ENCODE peak calls at places on chromosomes 1 and 21, in seven cellular contexts. One of them, this sample, is unnamed.

GRCh38 chr1:228039006-228039481 is 32.2 kb downstream of the WNT3A start:
- DNase-seq in left ventricle myocardium inferior: no peak
- DNase-seq in upper lobe of right lung: peak
- DNase-seq in fibroblast of pulmonary artery: no peak
- DNase-seq in astrocyte of the cerebellum: no peak
- DNase-seq in right atrium auricular region: no peak
- DNase-seq in fibroblast of the aortic adventitia: no peak
- DNase-seq in this sample: no peak

GRCh38 chr1:180962178-180962577 is 49.5 kb downstream of the KIAA1614 start:
- DNase-seq in upper lobe of right lung: peak
- DNase-seq in left ventricle myocardium inferior: no peak
- DNase-seq in astrocyte of the cerebellum: no peak
- DNase-seq in fibroblast of pulmonary artery: no peak
- DNase-seq in fibroblast of the aortic adventitia: no peak
- DNase-seq in right atrium auricular region: no peak
- DNase-seq in this sample: no peak

GRCh38 chr1:38873027-38873969 is at the start of gene MYCBP:
- DNase-seq in fibroblast of the aortic adventitia: peak
- DNase-seq in astrocyte of the cerebellum: peak
- DNase-seq in upper lobe of right lung: peak
- DNase-seq in left ventricle myocardium inferior: peak
- DNase-seq in right atrium auricular region: peak
- DNase-seq in fibroblast of pulmonary artery: peak
- DNase-seq in this sample: peak

GRCh38 chr21:20646431-20646830 is 351.8 kb upstream of the NCAM2 start:
- DNase-seq in upper lobe of right lung: no peak
- DNase-seq in astrocyte of the cerebellum: no peak
- DNase-seq in left ventricle myocardium inferior: no peak
- DNase-seq in right atrium auricular region: no peak
- DNase-seq in fibroblast of the aortic adventitia: no peak
- DNase-seq in fibroblast of pulmonary artery: no peak
- DNase-seq in this sample: no peak

GRCh38 chr1:167630568-167631385 is 745 bp downstream of the RCSD1 start:
- DNase-seq in fibroblast of pulmonary artery: no peak
- DNase-seq in right atrium auricular region: no peak
- DNase-seq in left ventricle myocardium inferior: no peak
- DNase-seq in astrocyte of the cerebellum: no peak
- DNase-seq in upper lobe of right lung: no peak
- DNase-seq in fibroblast of the aortic adventitia: no peak
- DNase-seq in this sample: no peak

GRCh38 chr1:41650176-41650519 is 165.7 kb upstream of the EDN2 start:
- DNase-seq in right atrium auricular region: peak
- DNase-seq in astrocyte of the cerebellum: no peak
- DNase-seq in fibroblast of pulmonary artery: no peak
- DNase-seq in fibroblast of the aortic adventitia: no peak
- DNase-seq in upper lobe of right lung: peak
- DNase-seq in left ventricle myocardium inferior: no peak
- DNase-seq in this sample: no peak

GRCh38 chr1:203625623-203626189 is 926 bp upstream of the ATP2B4 start:
- DNase-seq in right atrium auricular region: no peak
- DNase-seq in fibroblast of pulmonary artery: peak
- DNase-seq in fibroblast of the aortic adventitia: peak
- DNase-seq in upper lobe of right lung: no peak
- DNase-seq in left ventricle myocardium inferior: no peak
- DNase-seq in astrocyte of the cerebellum: no peak
- DNase-seq in this sample: no peak

GRCh38 chr1:207898260-207898659 is 12.7 kb downstream of the CD34 start:
- DNase-seq in left ventricle myocardium inferior: no peak
- DNase-seq in fibroblast of the aortic adventitia: no peak
- DNase-seq in upper lobe of right lung: no peak
- DNase-seq in astrocyte of the cerebellum: no peak
- DNase-seq in right atrium auricular region: no peak
- DNase-seq in fibroblast of pulmonary artery: no peak
- DNase-seq in this sample: no peak

GRCh38 chr1:54813479-54814147 is 12.5 kb upstream of the TTC22 start:
- DNase-seq in upper lobe of right lung: no peak
- DNase-seq in left ventricle myocardium inferior: no peak
- DNase-seq in fibroblast of pulmonary artery: no peak
- DNase-seq in fibroblast of the aortic adventitia: no peak
- DNase-seq in right atrium auricular region: no peak
- DNase-seq in astrocyte of the cerebellum: no peak
- DNase-seq in this sample: no peak

GRCh38 chr1:47787560-47787959 is 209.6 kb downstream of the TRABD2B start:
- DNase-seq in astrocyte of the cerebellum: no peak
- DNase-seq in fibroblast of pulmonary artery: no peak
- DNase-seq in upper lobe of right lung: no peak
- DNase-seq in left ventricle myocardium inferior: no peak
- DNase-seq in right atrium auricular region: no peak
- DNase-seq in fibroblast of the aortic adventitia: no peak
- DNase-seq in this sample: no peak

GRCh38 chr1:10211805-10212405 is 1.5 kb downstream of the KIF1B start:
- DNase-seq in astrocyte of the cerebellum: no peak
- DNase-seq in right atrium auricular region: no peak
- DNase-seq in left ventricle myocardium inferior: no peak
- DNase-seq in upper lobe of right lung: no peak
- DNase-seq in fibroblast of the aortic adventitia: no peak
- DNase-seq in fibroblast of pulmonary artery: no peak
- DNase-seq in this sample: no peak

GRCh38 chr1:220458936-220459335 is 69.0 kb upstream of the MARK1 start:
- DNase-seq in fibroblast of pulmonary artery: no peak
- DNase-seq in left ventricle myocardium inferior: no peak
- DNase-seq in astrocyte of the cerebellum: no peak
- DNase-seq in upper lobe of right lung: no peak
- DNase-seq in fibroblast of the aortic adventitia: no peak
- DNase-seq in right atrium auricular region: no peak
- DNase-seq in this sample: peak

GRCh38 chr1:160460214-160460642 is 59.9 kb downstream of the VANGL2 start:
- DNase-seq in right atrium auricular region: no peak
- DNase-seq in upper lobe of right lung: no peak
- DNase-seq in left ventricle myocardium inferior: no peak
- DNase-seq in astrocyte of the cerebellum: no peak
- DNase-seq in fibroblast of the aortic adventitia: no peak
- DNase-seq in fibroblast of pulmonary artery: no peak
- DNase-seq in this sample: no peak

GRCh38 chr21:46210378-46211136 is 18.0 kb downstream of the LSS start:
- DNase-seq in right atrium auricular region: no peak
- DNase-seq in astrocyte of the cerebellum: no peak
- DNase-seq in fibroblast of pulmonary artery: no peak
- DNase-seq in left ventricle myocardium inferior: no peak
- DNase-seq in fibroblast of the aortic adventitia: no peak
- DNase-seq in upper lobe of right lung: peak
- DNase-seq in this sample: no peak

GRCh38 chr1:28322209-28322608 is 6.6 kb upstream of the MED18 start:
- DNase-seq in astrocyte of the cerebellum: no peak
- DNase-seq in upper lobe of right lung: no peak
- DNase-seq in left ventricle myocardium inferior: no peak
- DNase-seq in right atrium auricular region: no peak
- DNase-seq in fibroblast of the aortic adventitia: no peak
- DNase-seq in fibroblast of pulmonary artery: no peak
- DNase-seq in this sample: no peak

GRCh38 chr1:76046149-76046548 is 28.4 kb upstream of the ST6GALNAC3 start:
- DNase-seq in right atrium auricular region: no peak
- DNase-seq in fibroblast of pulmonary artery: no peak
- DNase-seq in fibroblast of the aortic adventitia: no peak
- DNase-seq in upper lobe of right lung: no peak
- DNase-seq in left ventricle myocardium inferior: no peak
- DNase-seq in astrocyte of the cerebellum: no peak
- DNase-seq in this sample: no peak

GRCh38 chr1:67059331-67059730 is 5.4 kb upstream of the SLC35D1 start:
- DNase-seq in fibroblast of pulmonary artery: no peak
- DNase-seq in left ventricle myocardium inferior: no peak
- DNase-seq in fibroblast of the aortic adventitia: peak
- DNase-seq in upper lobe of right lung: no peak
- DNase-seq in astrocyte of the cerebellum: no peak
- DNase-seq in right atrium auricular region: no peak
- DNase-seq in this sample: no peak

GRCh38 chr1:179251675-179252074 is 22.2 kb upstream of the ABL2 start:
- DNase-seq in fibroblast of pulmonary artery: peak
- DNase-seq in upper lobe of right lung: no peak
- DNase-seq in fibroblast of the aortic adventitia: peak
- DNase-seq in left ventricle myocardium inferior: no peak
- DNase-seq in right atrium auricular region: no peak
- DNase-seq in astrocyte of the cerebellum: peak
- DNase-seq in this sample: peak

GRCh38 chr1:30817083-30817450 is 59.5 kb upstream of the LAPTM5 start:
- DNase-seq in left ventricle myocardium inferior: no peak
- DNase-seq in fibroblast of the aortic adventitia: no peak
- DNase-seq in fibroblast of pulmonary artery: no peak
- DNase-seq in right atrium auricular region: no peak
- DNase-seq in astrocyte of the cerebellum: no peak
- DNase-seq in upper lobe of right lung: no peak
- DNase-seq in this sample: no peak

GRCh38 chr1:13585996-13586395 is 2.4 kb downstream of the PDPN start:
- DNase-seq in right atrium auricular region: no peak
- DNase-seq in astrocyte of the cerebellum: no peak
- DNase-seq in fibroblast of pulmonary artery: no peak
- DNase-seq in left ventricle myocardium inferior: no peak
- DNase-seq in fibroblast of the aortic adventitia: peak
- DNase-seq in upper lobe of right lung: no peak
- DNase-seq in this sample: no peak

GRCh38 chr1:13583592-13583963 is at the start of gene PDPN:
- DNase-seq in upper lobe of right lung: peak
- DNase-seq in left ventricle myocardium inferior: peak
- DNase-seq in astrocyte of the cerebellum: no peak
- DNase-seq in fibroblast of pulmonary artery: peak
- DNase-seq in right atrium auricular region: no peak
- DNase-seq in fibroblast of the aortic adventitia: peak
- DNase-seq in this sample: no peak

GRCh38 chr1:13583964-13584791 is 546 bp downstream of the PDPN start:
- DNase-seq in astrocyte of the cerebellum: no peak
- DNase-seq in upper lobe of right lung: peak
- DNase-seq in fibroblast of pulmonary artery: peak
- DNase-seq in fibroblast of the aortic adventitia: peak
- DNase-seq in left ventricle myocardium inferior: peak
- DNase-seq in right atrium auricular region: no peak
- DNase-seq in this sample: no peak

GRCh38 chr1:13585599-13585965 is 1.9 kb downstream of the PDPN start:
- DNase-seq in astrocyte of the cerebellum: no peak
- DNase-seq in upper lobe of right lung: no peak
- DNase-seq in fibroblast of pulmonary artery: no peak
- DNase-seq in right atrium auricular region: no peak
- DNase-seq in fibroblast of the aortic adventitia: no peak
- DNase-seq in left ventricle myocardium inferior: no peak
- DNase-seq in this sample: no peak

GRCh38 chr1:13584876-13585598 is 1.4 kb downstream of the PDPN start:
- DNase-seq in astrocyte of the cerebellum: no peak
- DNase-seq in upper lobe of right lung: no peak
- DNase-seq in right atrium auricular region: no peak
- DNase-seq in fibroblast of the aortic adventitia: no peak
- DNase-seq in fibroblast of pulmonary artery: no peak
- DNase-seq in left ventricle myocardium inferior: no peak
- DNase-seq in this sample: no peak
- H3K4me3 ChIP-seq in astrocyte of the cerebellum: peak
- H3K4me3 ChIP-seq in upper lobe of right lung: peak
- H3K4me3 ChIP-seq in right atrium auricular region: peak
- H3K4me3 ChIP-seq in fibroblast of the aortic adventitia: peak
- H3K4me3 ChIP-seq in fibroblast of pulmonary artery: peak
- H3K4me3 ChIP-seq in left ventricle myocardium inferior: peak
- H3K4me3 ChIP-seq in this sample: no peak

GRCh38 chr1:198637915-198638437 is 864 bp upstream of the PTPRC start:
- DNase-seq in left ventricle myocardium inferior: no peak
- DNase-seq in astrocyte of the cerebellum: no peak
- DNase-seq in fibroblast of pulmonary artery: no peak
- DNase-seq in upper lobe of right lung: no peak
- DNase-seq in right atrium auricular region: no peak
- DNase-seq in fibroblast of the aortic adventitia: no peak
- DNase-seq in this sample: no peak
- H3K4me3 ChIP-seq in left ventricle myocardium inferior: no peak
- H3K4me3 ChIP-seq in astrocyte of the cerebellum: no peak
- H3K4me3 ChIP-seq in fibroblast of pulmonary artery: no peak
- H3K4me3 ChIP-seq in upper lobe of right lung: no peak
- H3K4me3 ChIP-seq in right atrium auricular region: no peak
- H3K4me3 ChIP-seq in fibroblast of the aortic adventitia: no peak
- H3K4me3 ChIP-seq in this sample: no peak

GRCh38 chr1:209758360-209758759 is 2.5 kb downstream of the TRAF3IP3 start:
- DNase-seq in fibroblast of the aortic adventitia: no peak
- DNase-seq in left ventricle myocardium inferior: no peak
- DNase-seq in astrocyte of the cerebellum: no peak
- DNase-seq in fibroblast of pulmonary artery: no peak
- DNase-seq in right atrium auricular region: no peak
- DNase-seq in upper lobe of right lung: no peak
- DNase-seq in this sample: no peak

GRCh38 chr1:209759829-209760359 is 4.0 kb downstream of the TRAF3IP3 start:
- DNase-seq in fibroblast of pulmonary artery: no peak
- DNase-seq in upper lobe of right lung: no peak
- DNase-seq in right atrium auricular region: no peak
- DNase-seq in left ventricle myocardium inferior: no peak
- DNase-seq in fibroblast of the aortic adventitia: no peak
- DNase-seq in astrocyte of the cerebellum: no peak
- DNase-seq in this sample: no peak

GRCh38 chr1:209756608-209757445 is 974 bp downstream of the TRAF3IP3 start:
- DNase-seq in left ventricle myocardium inferior: no peak
- DNase-seq in right atrium auricular region: no peak
- DNase-seq in upper lobe of right lung: no peak
- DNase-seq in astrocyte of the cerebellum: no peak
- DNase-seq in fibroblast of pulmonary artery: no peak
- DNase-seq in fibroblast of the aortic adventitia: no peak
- DNase-seq in this sample: no peak

GRCh38 chr1:209751627-209752231 is 4.1 kb upstream of the TRAF3IP3 start:
- DNase-seq in astrocyte of the cerebellum: no peak
- DNase-seq in fibroblast of the aortic adventitia: no peak
- DNase-seq in fibroblast of pulmonary artery: no peak
- DNase-seq in upper lobe of right lung: no peak
- DNase-seq in right atrium auricular region: no peak
- DNase-seq in left ventricle myocardium inferior: no peak
- DNase-seq in this sample: no peak

GRCh38 chr1:209755926-209756607 is at the start of gene TRAF3IP3:
- DNase-seq in right atrium auricular region: no peak
- DNase-seq in fibroblast of pulmonary artery: no peak
- DNase-seq in upper lobe of right lung: no peak
- DNase-seq in fibroblast of the aortic adventitia: no peak
- DNase-seq in left ventricle myocardium inferior: no peak
- DNase-seq in astrocyte of the cerebellum: no peak
- DNase-seq in this sample: no peak
- H3K4me3 ChIP-seq in right atrium auricular region: no peak
- H3K4me3 ChIP-seq in fibroblast of pulmonary artery: no peak
- H3K4me3 ChIP-seq in upper lobe of right lung: peak
- H3K4me3 ChIP-seq in fibroblast of the aortic adventitia: no peak
- H3K4me3 ChIP-seq in left ventricle myocardium inferior: peak
- H3K4me3 ChIP-seq in astrocyte of the cerebellum: no peak
- H3K4me3 ChIP-seq in this sample: no peak

DNA sequence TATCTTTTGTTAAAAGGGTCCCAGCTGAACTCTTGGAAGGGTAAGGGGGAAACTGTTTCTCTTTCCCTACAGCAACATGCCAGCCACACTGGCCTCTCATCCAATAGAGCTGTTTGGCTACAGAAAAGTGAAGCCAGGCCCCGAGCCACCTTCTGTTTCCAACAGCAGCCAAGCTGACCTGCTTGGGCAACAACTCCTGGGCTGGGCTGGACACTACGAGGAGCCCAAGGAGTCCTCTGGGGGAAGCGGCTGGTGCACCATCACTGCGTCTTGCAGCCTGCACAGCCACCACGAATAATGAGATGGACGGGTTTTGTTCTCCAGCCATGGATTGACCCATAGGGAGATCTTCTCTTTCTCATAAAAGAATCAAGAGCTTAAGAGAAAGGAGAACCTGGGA is 624.9 kb downstream of the NPHP4 start:
- DNase-seq in fibroblast of pulmonary artery: no peak
- DNase-seq in astrocyte of the cerebellum: no peak
- DNase-seq in right atrium auricular region: no peak
- DNase-seq in left ventricle myocardium inferior: no peak
- DNase-seq in upper lobe of right lung: no peak
- DNase-seq in fibroblast of the aortic adventitia: no peak
- DNase-seq in this sample: no peak
- H3K4me3 ChIP-seq in fibroblast of pulmonary artery: no peak
- H3K4me3 ChIP-seq in astrocyte of the cerebellum: no peak
- H3K4me3 ChIP-seq in right atrium auricular region: no peak
- H3K4me3 ChIP-seq in left ventricle myocardium inferior: no peak
- H3K4me3 ChIP-seq in upper lobe of right lung: no peak
- H3K4me3 ChIP-seq in fibroblast of the aortic adventitia: no peak
- H3K4me3 ChIP-seq in this sample: no peak

This sample was measured in BJ.